ENCODE peak calls at places on chromosome 18, in five cellular contexts. One of them, this sample, is unnamed.

GRCh38 chr18:7272268-7273049 is 41.6 kb downstream of the LRRC30 start:
- DNase-seq in body of pancreas: peak; percentile 63
- DNase-seq in ovary: peak; percentile 39
- DNase-seq in heart left ventricle: peak; percentile 76
- DNase-seq in transverse colon: peak; percentile 37
- DNase-seq in this sample: peak; percentile 66

GRCh38 chr18:6752200-6752873 is 22.8 kb downstream of the ARHGAP28 start:
- DNase-seq in body of pancreas: no peak
- DNase-seq in ovary: peak; percentile 19
- DNase-seq in heart left ventricle: no peak
- DNase-seq in transverse colon: no peak
- DNase-seq in this sample: no peak

GRCh38 chr18:55552498-55553189 is 35.3 kb downstream of the TCF4 start:
- DNase-seq in body of pancreas: no peak
- DNase-seq in ovary: no peak
- DNase-seq in heart left ventricle: no peak
- DNase-seq in transverse colon: no peak
- DNase-seq in this sample: no peak

GRCh38 chr18:22170421-22171262 is 1.3 kb downstream of the GATA6 start:
- DNase-seq in body of pancreas: peak; percentile 74
- DNase-seq in ovary: peak; percentile 69
- DNase-seq in heart left ventricle: peak; percentile 71
- DNase-seq in transverse colon: peak; percentile 43
- DNase-seq in this sample: peak; percentile 66

GRCh38 chr18:7568426-7568825 is 1.3 kb downstream of the PTPRM start:
- DNase-seq in body of pancreas: peak; percentile 37
- DNase-seq in ovary: peak; percentile 45
- DNase-seq in heart left ventricle: peak; percentile 74
- DNase-seq in transverse colon: peak; percentile 9
- DNase-seq in this sample: peak; percentile 65

GRCh38 chr18:67300498-67300897 is 216.0 kb downstream of the DSEL start:
- DNase-seq in body of pancreas: no peak
- DNase-seq in ovary: no peak
- DNase-seq in heart left ventricle: no peak
- DNase-seq in transverse colon: no peak
- DNase-seq in this sample: no peak

GRCh38 chr18:9156604-9157249 is 20.1 kb downstream of the ANKRD12 start:
- DNase-seq in body of pancreas: no peak
- DNase-seq in ovary: no peak
- DNase-seq in heart left ventricle: no peak
- DNase-seq in transverse colon: no peak
- DNase-seq in this sample: no peak

GRCh38 chr18:61435064-61435652 is 101.9 kb downstream of the CDH20 start:
- DNase-seq in body of pancreas: no peak
- DNase-seq in ovary: no peak
- DNase-seq in heart left ventricle: no peak
- DNase-seq in transverse colon: no peak
- DNase-seq in this sample: no peak

GRCh38 chr18:14914126-14914525 is 166.2 kb downstream of the ANKRD30B start:
- DNase-seq in body of pancreas: no peak
- DNase-seq in ovary: no peak
- DNase-seq in heart left ventricle: no peak
- DNase-seq in transverse colon: no peak
- DNase-seq in this sample: no peak

GRCh38 chr18:48827321-48828200 is 123.2 kb downstream of the SMAD7 start:
- DNase-seq in body of pancreas: no peak
- DNase-seq in ovary: peak; percentile 21
- DNase-seq in heart left ventricle: peak; percentile 13
- DNase-seq in transverse colon: no peak
- DNase-seq in this sample: no peak

GRCh38 chr18:5630766-5631413 is 87.1 kb upstream of the EPB41L3 start:
- DNase-seq in body of pancreas: no peak
- DNase-seq in ovary: peak; percentile 7
- DNase-seq in heart left ventricle: peak; percentile 30
- DNase-seq in transverse colon: no peak
- DNase-seq in this sample: no peak
- H3K4me3 ChIP-seq in body of pancreas: no peak overlapping the region
- H3K4me3 ChIP-seq in ovary: no peak overlapping the region
- H3K4me3 ChIP-seq in heart left ventricle: peak overlapping the region; percentile 53
- H3K4me3 ChIP-seq in transverse colon: no peak overlapping the region
- H3K4me3 ChIP-seq in this sample: no peak overlapping the region

GRCh38 chr18:774811-775210 is 37.2 kb downstream of the YES1 start:
- DNase-seq in body of pancreas: no peak
- DNase-seq in ovary: no peak
- DNase-seq in heart left ventricle: no peak
- DNase-seq in transverse colon: no peak
- DNase-seq in this sample: no peak

GRCh38 chr18:773980-774624 is 37.9 kb downstream of the YES1 start:
- DNase-seq in body of pancreas: no peak
- DNase-seq in ovary: no peak
- DNase-seq in heart left ventricle: no peak
- DNase-seq in transverse colon: no peak
- DNase-seq in this sample: no peak

GRCh38 chr18:777021-777420 is 35.0 kb downstream of the YES1 start:
- DNase-seq in body of pancreas: no peak
- DNase-seq in ovary: no peak
- DNase-seq in heart left ventricle: no peak
- DNase-seq in transverse colon: no peak
- DNase-seq in this sample: no peak

GRCh38 chr18:778194-779007 is 33.6 kb downstream of the YES1 start:
- DNase-seq in body of pancreas: no peak
- DNase-seq in ovary: no peak
- DNase-seq in heart left ventricle: no peak
- DNase-seq in transverse colon: no peak
- DNase-seq in this sample: no peak
- TF ChIP-seq POLR2A in body of pancreas: no peak
- TF ChIP-seq POLR2A in ovary: no peak
- TF ChIP-seq POLR2A in heart left ventricle: no peak
- TF ChIP-seq POLR2A in transverse colon: no peak
- TF ChIP-seq POLR2A in this sample: no peak

DNA sequence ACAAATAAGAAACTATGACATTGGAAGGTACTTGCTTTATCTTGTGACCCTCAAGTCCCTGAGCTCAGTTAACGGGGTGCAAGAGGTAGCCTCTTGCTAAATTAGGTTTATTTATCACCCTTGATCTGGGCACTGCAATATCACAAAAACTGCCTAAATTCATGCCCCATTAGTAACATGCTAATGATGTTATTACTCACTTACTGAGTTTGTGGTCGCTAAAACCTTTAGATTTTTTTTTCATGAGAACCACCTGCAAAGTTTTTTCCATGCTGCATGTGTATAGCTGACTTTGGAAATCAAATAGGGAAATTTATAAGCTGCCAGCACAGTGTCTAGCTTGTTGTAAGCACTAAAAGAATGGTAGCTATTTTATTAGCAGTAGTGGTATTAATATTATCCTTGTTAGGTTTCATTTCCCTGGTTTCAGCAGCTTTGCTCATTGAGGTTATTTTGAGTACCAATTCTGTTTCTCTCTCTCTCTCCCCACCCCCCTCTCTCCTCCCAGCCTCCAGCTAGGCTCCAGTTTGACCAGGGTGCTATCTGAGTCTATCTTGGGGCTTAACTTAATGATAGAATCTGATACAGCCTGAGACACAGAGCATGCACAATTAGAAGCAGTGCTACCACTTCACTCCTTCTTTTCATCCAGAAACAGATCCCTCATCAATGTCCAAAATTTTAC is 88.7 kb upstream of the ATP8B1 start:
- DNase-seq in body of pancreas: no peak
- DNase-seq in ovary: no peak
- DNase-seq in heart left ventricle: no peak
- DNase-seq in transverse colon: no peak
- DNase-seq in this sample: no peak
- H3K4me1 ChIP-seq in body of pancreas: no peaks in the 10 kb centered on the region
- H3K4me1 ChIP-seq in ovary: no peaks in the 10 kb centered on the region
- H3K4me1 ChIP-seq in heart left ventricle: no peaks in the 10 kb centered on the region
- H3K4me1 ChIP-seq in transverse colon: no peaks in the 10 kb centered on the region
- H3K4me1 ChIP-seq in this sample: no peaks in the 10 kb centered on the region

DNA sequence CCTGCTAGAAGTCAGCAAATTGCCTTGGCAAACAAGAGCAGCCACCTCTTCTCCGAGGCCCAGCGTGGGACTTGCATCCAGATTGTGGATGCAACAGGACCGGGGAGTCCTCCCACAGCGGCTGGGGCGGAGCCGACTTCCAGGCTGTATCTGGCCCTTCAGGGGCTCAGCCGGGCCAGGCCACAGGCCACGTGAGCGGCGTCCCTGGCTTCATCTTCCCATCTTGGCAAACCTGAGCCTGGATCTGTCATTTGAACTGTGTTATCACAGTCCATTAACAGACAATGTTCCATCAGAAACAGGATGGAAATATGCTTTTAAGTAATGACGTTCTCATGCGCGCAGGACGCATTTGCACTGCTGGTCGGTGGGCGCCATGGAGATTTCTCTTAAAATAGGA is 483.5 kb upstream of the SALL3 start:
- DNase-seq in body of pancreas: no peak
- DNase-seq in ovary: no peak
- DNase-seq in heart left ventricle: no peak
- DNase-seq in transverse colon: no peak
- DNase-seq in this sample: no peak
- H3K4me3 ChIP-seq in body of pancreas: no peak overlapping the region
- H3K4me3 ChIP-seq in ovary: no peak overlapping the region
- H3K4me3 ChIP-seq in heart left ventricle: no peak overlapping the region
- H3K4me3 ChIP-seq in transverse colon: no peak overlapping the region
- H3K4me3 ChIP-seq in this sample: no peak overlapping the region

GRCh38 chr18:79679552-79680099 is at the start of gene CTDP1:
- DNase-seq in body of pancreas: peak; percentile 93
- DNase-seq in ovary: peak; percentile 88
- DNase-seq in heart left ventricle: peak; percentile 96
- DNase-seq in transverse colon: peak; percentile 91
- DNase-seq in this sample: peak; percentile 91
- TF ChIP-seq POLR2A in body of pancreas: no peak
- TF ChIP-seq POLR2A in ovary: peak; percentile 27
- TF ChIP-seq POLR2A in heart left ventricle: no peak
- TF ChIP-seq POLR2A in transverse colon: peak; percentile 78
- TF ChIP-seq POLR2A in this sample: peak; percentile 60

DNA sequence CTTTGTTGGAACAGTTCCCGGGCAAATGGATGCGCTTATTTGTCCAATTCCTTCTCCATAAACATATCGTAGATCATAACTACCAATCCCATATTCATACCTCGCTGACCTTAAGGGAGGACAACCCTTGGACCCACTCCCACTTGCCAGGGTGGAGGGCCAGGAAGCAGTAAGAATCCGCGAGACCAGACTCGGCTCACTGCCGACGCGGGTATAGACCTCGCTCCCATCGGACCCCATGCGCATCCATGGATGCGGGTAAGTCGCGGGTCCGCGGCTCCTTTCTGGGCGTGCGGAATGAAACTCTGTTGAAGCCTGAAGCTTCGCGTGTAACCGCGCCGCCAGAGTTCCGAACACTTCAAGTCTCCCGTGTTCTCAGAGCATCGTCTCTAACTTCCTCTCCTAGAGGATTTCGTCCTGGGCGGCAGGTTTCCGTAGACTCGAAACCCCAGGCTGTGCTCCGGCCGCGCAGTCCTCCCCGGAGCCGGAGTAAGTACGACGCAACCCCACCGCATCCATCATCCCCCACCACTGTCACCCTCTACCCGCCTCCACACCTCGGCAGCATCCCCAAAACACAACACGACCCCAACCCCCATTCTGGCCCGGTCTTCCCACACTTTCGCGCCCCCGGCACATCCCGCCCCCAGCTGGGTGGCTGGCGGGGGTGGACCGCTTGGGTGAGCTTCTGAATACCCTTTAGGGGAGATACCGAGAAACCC is 1.0 kb downstream of the DSC3 start:
- DNase-seq in body of pancreas: peak; percentile 9
- DNase-seq in ovary: no peak
- DNase-seq in heart left ventricle: no peak
- DNase-seq in transverse colon: peak; percentile 10
- DNase-seq in this sample: peak; percentile 21
- H3K4me1 ChIP-seq in body of pancreas: peaks cover 20% of the 10 kb centered on the region
- H3K4me1 ChIP-seq in ovary: no peaks in the 10 kb centered on the region
- H3K4me1 ChIP-seq in heart left ventricle: no peaks in the 10 kb centered on the region
- H3K4me1 ChIP-seq in transverse colon: peaks cover 20% of the 10 kb centered on the region
- H3K4me1 ChIP-seq in this sample: no peaks in the 10 kb centered on the region

GRCh38 chr18:62586148-62586774 is 63.4 kb downstream of the ZCCHC2 start:
- DNase-seq in body of pancreas: peak; percentile 60
- DNase-seq in ovary: peak; percentile 46
- DNase-seq in heart left ventricle: peak; percentile 81
- DNase-seq in transverse colon: peak; percentile 67
- DNase-seq in this sample: peak; percentile 68

GRCh38 chr18:62587689-62588088 is 64.9 kb downstream of the ZCCHC2 start:
- DNase-seq in body of pancreas: no peak
- DNase-seq in ovary: no peak
- DNase-seq in heart left ventricle: no peak
- DNase-seq in transverse colon: no peak
- DNase-seq in this sample: no peak

GRCh38 chr18:62586781-62587487 is 64.1 kb downstream of the ZCCHC2 start:
- DNase-seq in body of pancreas: no peak
- DNase-seq in ovary: no peak
- DNase-seq in heart left ventricle: no peak
- DNase-seq in transverse colon: no peak
- DNase-seq in this sample: no peak

GRCh38 chr18:62585274-62586147 is 62.7 kb downstream of the ZCCHC2 start:
- DNase-seq in body of pancreas: no peak
- DNase-seq in ovary: no peak
- DNase-seq in heart left ventricle: no peak
- DNase-seq in transverse colon: no peak
- DNase-seq in this sample: no peak

GRCh38 chr18:62584241-62585120 is 61.7 kb downstream of the ZCCHC2 start:
- DNase-seq in body of pancreas: peak; percentile 83
- DNase-seq in ovary: peak; percentile 78
- DNase-seq in heart left ventricle: peak; percentile 87
- DNase-seq in transverse colon: peak; percentile 88
- DNase-seq in this sample: peak; percentile 75
- H3K4me3 ChIP-seq in body of pancreas: no peak overlapping the region
- H3K4me3 ChIP-seq in ovary: no peak overlapping the region
- H3K4me3 ChIP-seq in heart left ventricle: no peak overlapping the region
- H3K4me3 ChIP-seq in transverse colon: no peak overlapping the region
- H3K4me3 ChIP-seq in this sample: no peak overlapping the region

GRCh38 chr18:58581265-58581664 is 47.6 kb downstream of the ALPK2 start:
- DNase-seq in body of pancreas: no peak
- DNase-seq in ovary: no peak
- DNase-seq in heart left ventricle: no peak
- DNase-seq in transverse colon: no peak
- DNase-seq in this sample: no peak
- TF ChIP-seq POLR2A in body of pancreas: no peak
- TF ChIP-seq POLR2A in ovary: no peak
- TF ChIP-seq POLR2A in heart left ventricle: no peak
- TF ChIP-seq POLR2A in transverse colon: no peak
- TF ChIP-seq POLR2A in this sample: no peak